ENCODE peak calls at places on chromosomes 7 and 10, in nine cellular contexts. Y, I, N, U, G, F, L, Z and D are unnamed samples.

GRCh38 chr10:117532003-117532385 is 10.6 kb upstream of the EMX2 start:
- DNase-seq in Y (no peak), I (no peak), N (no peak), U (no peak), G (no peak), F (no peak), L (no peak), Z (no peak), D (no peak)

GRCh38 chr10:78721231-78721630 is 347.5 kb upstream of the ZMIZ1 start:
- DNase-seq in Y (no peak), I (peak), N (no peak), U (no peak), G (no peak), F (peak), L (no peak), Z (no peak), D (no peak)

GRCh38 chr7:123184271-123184670 is 15.5 kb downstream of the SLC13A1 start:
- DNase-seq in Y (no peak), I (no peak), N (no peak), U (no peak), G (no peak), F (no peak), L (no peak), Z (no peak), D (no peak)

GRCh38 chr10:102643346-102644065 is 773 bp upstream of the TRIM8 start:
- DNase-seq in Y (peak), I (peak), N (peak), U (no peak), G (peak), F (peak), L (peak), Z (peak), D (peak)

GRCh38 chr10:86372785-86373239 is 6.2 kb upstream of the GRID1 start:
- DNase-seq in Y (no peak), I (no peak), N (no peak), U (no peak), G (no peak), F (no peak), L (no peak), Z (no peak), D (no peak)

GRCh38 chr10:79376078-79376628 is 28.9 kb downstream of the PPIF start:
- DNase-seq in Y (no peak), I (no peak), N (no peak), U (no peak), G (no peak), F (no peak), L (no peak), Z (no peak), D (no peak)

GRCh38 chr7:38840736-38841460 is 68.1 kb downstream of the VPS41 start:
- DNase-seq in Y (no peak), I (peak), N (no peak), U (no peak), G (no peak), F (peak), L (no peak), Z (no peak), D (no peak)

GRCh38 chr7:25862254-25862992 is 289.6 kb upstream of the NFE2L3 start:
- DNase-seq in Y (peak), I (peak), N (peak), U (peak), G (peak), F (peak), L (peak), Z (peak), D (peak)

GRCh38 chr7:36742911-36743775 is 18.8 kb upstream of the AOAH start:
- DNase-seq in Y (no peak), I (no peak), N (no peak), U (no peak), G (no peak), F (no peak), L (no peak), Z (no peak), D (no peak)

GRCh38 chr10:7306147-7306546 is 104.7 kb downstream of the SFMBT2 start:
- DNase-seq in Y (no peak), I (peak), N (no peak), U (no peak), G (no peak), F (no peak), L (no peak), Z (no peak), D (no peak)

GRCh38 chr10:4527281-4527960 is 298.6 kb upstream of the AKR1E2 start:
- DNase-seq in Y (no peak), I (peak), N (no peak), U (peak), G (no peak), F (peak), L (no peak), Z (no peak), D (no peak)

GRCh38 chr10:131198843-131199242 is 112.7 kb downstream of the TCERG1L start:
- DNase-seq in Y (no peak), I (no peak), N (no peak), U (no peak), G (no peak), F (no peak), L (no peak), Z (no peak), D (no peak)

GRCh38 chr10:29160110-29160669 is 128.7 kb upstream of the LYZL1 start:
- DNase-seq in Y (peak), I (peak), N (no peak), U (peak), G (no peak), F (peak), L (no peak), Z (peak), D (no peak)

GRCh38 chr7:75740846-75741497 is 2.2 kb upstream of the HIP1 start:
- DNase-seq in Y (peak), I (no peak), N (no peak), U (no peak), G (peak), F (no peak), L (no peak), Z (no peak), D (peak)

GRCh38 chr10:18230794-18231193 is 90.6 kb downstream of the CACNB2 start:
- DNase-seq in Y (no peak), I (peak), N (no peak), U (no peak), G (no peak), F (peak), L (no peak), Z (no peak), D (no peak)

GRCh38 chr10:18231480-18231879 is 91.3 kb downstream of the CACNB2 start:
- DNase-seq in Y (no peak), I (no peak), N (no peak), U (no peak), G (peak), F (no peak), L (no peak), Z (no peak), D (no peak)

GRCh38 chr10:18233775-18234174 is 93.6 kb downstream of the CACNB2 start:
- DNase-seq in Y (peak), I (no peak), N (no peak), U (no peak), G (peak), F (no peak), L (no peak), Z (no peak), D (no peak)

GRCh38 chr10:18226336-18226735 is 86.1 kb downstream of the CACNB2 start:
- DNase-seq in Y (no peak), I (no peak), N (no peak), U (no peak), G (no peak), F (no peak), L (no peak), Z (no peak), D (no peak)

DNA sequence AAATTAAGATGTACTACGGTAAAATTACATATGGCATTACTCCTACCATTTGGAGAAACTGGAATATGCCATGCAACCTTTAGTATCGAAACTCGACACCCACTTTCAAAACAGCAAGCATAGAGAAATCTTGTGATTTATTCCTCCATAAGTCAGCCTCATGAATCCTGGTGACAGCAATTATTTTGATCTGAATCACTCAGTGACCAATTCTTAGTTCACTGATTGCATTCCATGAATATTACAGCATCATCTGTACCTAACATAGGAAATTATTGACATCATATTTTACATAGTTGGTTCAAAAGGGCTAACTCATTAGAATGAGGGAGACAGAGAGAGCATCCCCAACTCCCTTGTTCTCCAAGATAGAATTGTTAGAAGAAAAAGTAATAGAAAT is 89.6 kb downstream of the CACNB2 start:
- DNase-seq in Y (no peak), I (peak), N (no peak), U (no peak), G (no peak), F (peak), L (no peak), Z (no peak), D (no peak)
- H2AFZ ChIP-seq in Y (no peak), I (no peak), N (no peak), U (no peak), G (no peak), F (no peak), L (no peak), Z (no peak), D (no peak)

DNA sequence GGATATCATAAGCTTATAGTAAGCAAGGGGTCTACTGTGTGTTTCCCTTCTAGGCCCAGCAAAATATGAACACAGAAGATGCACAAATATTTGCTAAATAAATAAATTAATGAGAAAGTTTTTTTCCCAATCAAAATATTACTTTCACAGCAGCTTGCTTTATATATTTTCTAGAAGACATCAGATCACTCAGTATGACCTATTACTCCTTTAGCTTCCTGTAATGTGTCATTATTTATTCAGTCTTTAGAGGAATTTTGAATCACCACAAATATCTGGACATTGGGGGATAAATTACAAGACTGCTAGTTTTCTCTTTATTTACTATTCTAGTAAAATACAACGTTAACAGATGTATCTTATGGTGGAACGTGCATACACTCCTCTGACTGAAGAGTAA is 765.8 kb upstream of the POM121L12 start:
- DNase-seq in Y (no peak), I (no peak), N (no peak), U (no peak), G (no peak), F (no peak), L (no peak), Z (no peak), D (no peak)
- H2AFZ ChIP-seq in Y (no peak), I (no peak), N (no peak), U (no peak), G (no peak), F (no peak), L (no peak), Z (no peak), D (no peak)

GRCh38 chr10:15290150-15290549 is 80.9 kb downstream of the FAM171A1 start:
- DNase-seq in Y (no peak), I (no peak), N (no peak), U (no peak), G (no peak), F (no peak), L (no peak), Z (no peak), D (no peak)

GRCh38 chr10:15300145-15300544 is 70.9 kb downstream of the FAM171A1 start:
- DNase-seq in Y (no peak), I (no peak), N (no peak), U (no peak), G (no peak), F (no peak), L (no peak), Z (no peak), D (no peak)

GRCh38 chr10:15295540-15296325 is 75.4 kb downstream of the FAM171A1 start:
- DNase-seq in Y (no peak), I (no peak), N (no peak), U (no peak), G (no peak), F (no peak), L (no peak), Z (no peak), D (no peak)

GRCh38 chr10:15290671-15291070 is 80.4 kb downstream of the FAM171A1 start:
- DNase-seq in Y (no peak), I (no peak), N (no peak), U (no peak), G (no peak), F (no peak), L (no peak), Z (no peak), D (no peak)

GRCh38 chr10:15293862-15294835 is 76.9 kb downstream of the FAM171A1 start:
- DNase-seq in Y (no peak), I (peak), N (no peak), U (no peak), G (no peak), F (peak), L (no peak), Z (no peak), D (no peak)
- H2AFZ ChIP-seq in Y (no peak), I (peak), N (no peak), U (no peak), G (no peak), F (peak), L (no peak), Z (no peak), D (no peak)

GRCh38 chr10:50511512-50512213 is 112.1 kb downstream of the SGMS1 start:
- DNase-seq in Y (no peak), I (peak), N (no peak), U (no peak), G (no peak), F (peak), L (peak), Z (peak), D (no peak)

GRCh38 chr10:50512214-50512595 is 111.6 kb downstream of the SGMS1 start:
- DNase-seq in Y (no peak), I (peak), N (no peak), U (no peak), G (no peak), F (peak), L (no peak), Z (no peak), D (no peak)

GRCh38 chr10:50513956-50514355 is 109.8 kb downstream of the SGMS1 start:
- DNase-seq in Y (no peak), I (no peak), N (no peak), U (no peak), G (no peak), F (no peak), L (no peak), Z (no peak), D (no peak)

GRCh38 chr10:50510517-50511473 is 113.0 kb downstream of the SGMS1 start:
- DNase-seq in Y (no peak), I (no peak), N (no peak), U (no peak), G (no peak), F (no peak), L (no peak), Z (no peak), D (no peak)

GRCh38 chr10:50512743-50513416 is 110.9 kb downstream of the SGMS1 start:
- DNase-seq in Y (no peak), I (no peak), N (no peak), U (no peak), G (no peak), F (no peak), L (no peak), Z (no peak), D (peak)
- H2AFZ ChIP-seq in Y (no peak), I (no peak), N (no peak), U (no peak), G (no peak), F (no peak), L (no peak), Z (no peak), D (no peak)

GRCh38 chr7:149692557-149692982 is 80.8 kb downstream of the ZNF467 start:
- DNase-seq in Y (peak), I (no peak), N (no peak), U (no peak), G (peak), F (no peak), L (no peak), Z (no peak), D (no peak)
- H2AFZ ChIP-seq in Y (peak), I (peak), N (peak), U (no peak), G (peak), F (no peak), L (no peak), Z (no peak), D (no peak)